ENCODE peak calls at places on chromosomes 4 and X, in seven cellular contexts. H is endothelial cell, R is Right ventricle myocardium inferior, G is mesothelial cell of epicardium, E is NCI-H1417, D is NCI-H1105, U is naive B cell. N is an unnamed sample.

GRCh38 chr4:40316333-40316781 is 18.8 kb upstream of the CHRNA9 start:
- DNase-seq in R (no peak), E (no peak), D (no peak), U (no peak), H (no peak), G (no peak), N (no peak)

GRCh38 chr4:83282049-83282535 is 2.5 kb downstream of the COQ2 start:
- DNase-seq in D (peak), U (peak), R (no peak), G (no peak), H (peak), E (peak), N (peak)

GRCh38 chrX:142616636-142617035 is 409.1 kb upstream of the SPANXN4 start:
- DNase-seq in G (no peak), D (no peak), H (no peak), U (no peak), E (no peak), R (no peak), N (no peak)

GRCh38 chr4:39998659-39999345 is 21.1 kb upstream of the PDS5A start:
- DNase-seq in R (no peak), E (no peak), U (no peak), G (no peak), H (no peak), D (no peak), N (no peak)

GRCh38 chrX:68018248-68019203 is 414.8 kb downstream of the OPHN1 start:
- DNase-seq in R (no peak), G (no peak), H (peak), E (peak), U (no peak), D (no peak), N (peak)

GRCh38 chr4:87073570-87074470 is 139.0 kb downstream of the AFF1 start:
- DNase-seq in D (peak), G (no peak), U (peak), R (peak), H (no peak), E (peak), N (no peak)

GRCh38 chrX:104968241-104968640 is 252.3 kb downstream of the TEX13A start:
- DNase-seq in R (no peak), G (no peak), H (no peak), U (no peak), E (no peak), D (no peak), N (no peak)

GRCh38 chr4:177505171-177505615 is 63.0 kb upstream of the AGA start:
- DNase-seq in U (no peak), R (no peak), H (no peak), E (no peak), G (no peak), D (no peak), N (no peak)

GRCh38 chrX:149476513-149476912 is 28.6 kb downstream of the IDS start:
- DNase-seq in U (no peak), H (no peak), E (no peak), R (no peak), G (no peak), D (no peak), N (no peak)

GRCh38 chr4:176185068-176185467 is 10.3 kb downstream of the SPATA4 start:
- DNase-seq in D (no peak), U (no peak), R (no peak), E (no peak), G (no peak), H (no peak), N (no peak)

GRCh38 chr4:68288046-68288740 is 42.7 kb upstream of the TMPRSS11B start:
- DNase-seq in H (no peak), U (no peak), R (no peak), E (no peak), D (no peak), G (no peak), N (no peak)

GRCh38 chrX:109266034-109266433 is 215.9 kb downstream of the GUCY2F start:
- DNase-seq in R (no peak), G (no peak), D (no peak), E (no peak), H (no peak), U (no peak), N (no peak)

GRCh38 chrX:108946531-108946930 is 210.2 kb upstream of the IRS4 start:
- DNase-seq in H (no peak), G (no peak), D (no peak), R (no peak), E (no peak), U (no peak), N (no peak)

GRCh38 chr4:1746919-1747602 is 25.7 kb downstream of the TACC3 start:
- DNase-seq in D (no peak), H (no peak), E (no peak), U (no peak), R (no peak), G (no peak), N (no peak)

GRCh38 chr4:7387925-7388324 is 46.8 kb downstream of the PSAPL1 start:
- DNase-seq in E (no peak), D (no peak), U (no peak), R (peak), H (no peak), G (no peak), N (no peak)

GRCh38 chr4:108763981-108764380 is 1.1 kb upstream of the ETNPPL start:
- DNase-seq in U (no peak), H (no peak), E (no peak), R (no peak), G (no peak), D (no peak), N (no peak)

GRCh38 chr4:54229631-54230478 is 762 bp downstream of the PDGFRA start:
- DNase-seq in U (no peak), D (no peak), G (peak), E (no peak), R (peak), H (peak), N (no peak)

GRCh38 chr4:85644061-85644460 is 169.1 kb downstream of the ARHGAP24 start:
- DNase-seq in H (no peak), D (no peak), U (no peak), R (no peak), G (no peak), E (no peak), N (no peak)

GRCh38 chr4:173181769-173182374 is 13.3 kb downstream of the GALNT7 start:
- DNase-seq in D (no peak), E (peak), G (no peak), H (no peak), R (no peak), U (no peak), N (no peak)

GRCh38 chr4:80540785-80541469 is 205.4 kb downstream of the CFAP299 start:
- DNase-seq in U (no peak), D (no peak), R (no peak), H (no peak), G (no peak), E (no peak), N (no peak)

GRCh38 chrX:124226129-124226528 is 106.3 kb upstream of the TEX13D start:
- DNase-seq in U (no peak), H (no peak), R (no peak), G (no peak), D (no peak), E (no peak), N (no peak)

GRCh38 chr4:113411496-113411938 is 350.0 kb downstream of the CAMK2D start:
- DNase-seq in G (no peak), E (no peak), D (peak), H (no peak), U (no peak), R (no peak), N (peak)

GRCh38 chr4:10296730-10297129 is 160.5 kb downstream of the ZNF518B start:
- DNase-seq in G (no peak), E (peak), R (no peak), H (no peak), D (no peak), U (no peak), N (no peak)

GRCh38 chrX:82320554-82320953 is 1118.7 kb downstream of the SH3BGRL start:
- DNase-seq in D (no peak), R (no peak), G (no peak), H (no peak), U (no peak), E (peak), N (no peak)

GRCh38 chr4:54099287-54099958 is 540 bp upstream of the GSX2 start:
- DNase-seq in R (no peak), H (no peak), U (no peak), G (no peak), D (no peak), E (peak), N (no peak)

GRCh38 chrX:122866527-122866926 is 317.6 kb upstream of the GRIA3 start:
- DNase-seq in U (no peak), R (no peak), H (no peak), G (no peak), E (no peak), D (no peak), N (no peak)

GRCh38 chr4:30525662-30526061 is 194.5 kb upstream of the PCDH7 start:
- DNase-seq in E (no peak), U (no peak), G (no peak), H (no peak), D (no peak), R (no peak), N (no peak)

GRCh38 chrX:34653811-34654210 is 3.3 kb downstream of the TMEM47 start:
- DNase-seq in R (no peak), D (no peak), H (no peak), G (no peak), E (peak), U (no peak), N (no peak)

GRCh38 chrX:41352329-41352801 is 18.4 kb downstream of the DDX3X start:
- DNase-seq in D (no peak), U (no peak), H (no peak), R (no peak), E (no peak), G (no peak), N (no peak)

GRCh38 chr4:98930311-98930865 is 1.5 kb upstream of the EIF4E start:
- DNase-seq in H (no peak), E (peak), U (no peak), G (no peak), D (no peak), R (no peak), N (no peak)

GRCh38 chrX:106752101-106752678 is 25.7 kb downstream of the RNF128 start:
- DNase-seq in G (no peak), H (peak), E (peak), U (no peak), R (no peak), D (no peak), N (no peak)

GRCh38 chr4:169485084-169485483 is 127.3 kb downstream of the NEK1 start:
- DNase-seq in R (no peak), H (no peak), D (no peak), E (no peak), G (no peak), U (no peak), N (no peak)

GRCh38 chr4:26736621-26737020 is 124.0 kb upstream of the STIM2 start:
- DNase-seq in H (no peak), G (no peak), E (no peak), D (no peak), R (no peak), U (no peak), N (no peak)

GRCh38 chr4:145882594-145882993 is 56.0 kb downstream of the ZNF827 start:
- DNase-seq in D (peak), G (no peak), U (no peak), E (peak), H (no peak), R (no peak), N (no peak)

GRCh38 chrX:133670394-133670793 is 255.1 kb upstream of the GPC4 start:
- DNase-seq in H (peak), G (no peak), D (peak), E (peak), U (no peak), R (no peak), N (no peak)

N was measured in HS-27A.